ENCODE peak calls at places on chromosomes 3 and 15, in ten cellular contexts. R is colonic mucosa; E is astrocyte of the spinal cord; K is activated CD8-positive, alpha-beta T cell treated with anti-CD3 and anti-CD28 coated beads for 36 hours; Q is OCI-LY7; F is AG10803; A is AG04449; Z is nephron progenitor cell; H is endothelial cell; G is GM23338. V is an unnamed sample.

GRCh38 chr3:126155819-126156218 is 24.6 kb downstream of the ALDH1L1 start:
- DNase-seq in R (no peak), E (no peak), K (no peak), Q (no peak), F (no peak), A (no peak), Z (no peak), H (no peak), G (no peak), V (no peak)

GRCh38 chr3:64686446-64686908 is 1.3 kb downstream of the ADAMTS9 start:
- DNase-seq in R (peak; percentile 59), E (no peak), K (no peak), Q (no peak), F (peak; percentile 58), A (no peak), Z (peak; percentile 55), H (peak; percentile 35), G (peak; percentile 66), V (peak; percentile 57)

GRCh38 chr3:123778991-123779622 is 105.0 kb downstream of the MYLK start:
- DNase-seq in R (no peak), E (no peak), K (no peak), Q (no peak), F (no peak), A (no peak), Z (no peak), H (no peak), G (no peak), V (no peak)

GRCh38 chr3:33467786-33468185 is 27.6 kb upstream of the UBP1 start:
- DNase-seq in R (no peak), E (no peak), K (no peak), Q (no peak), F (no peak), A (no peak), Z (no peak), H (no peak), G (peak; percentile 9), V (no peak)

GRCh38 chr3:107065094-107065861 is 312.0 kb upstream of the CCDC54 start:
- DNase-seq in R (no peak), E (peak; percentile 23), K (peak; percentile 21), Q (no peak), F (no peak), A (no peak), Z (no peak), H (peak; percentile 15), G (no peak), V (peak; percentile 49)

GRCh38 chr3:100810671-100811070 is 101.4 kb downstream of the TFG start:
- DNase-seq in R (no peak), E (peak; percentile 68), K (no peak), Q (no peak), F (peak; percentile 92), A (peak; percentile 84), Z (no peak), H (no peak), G (no peak), V (no peak)

GRCh38 chr15:78396976-78397375 is 41.0 kb upstream of the IREB2 start:
- DNase-seq in R (peak; percentile 83), E (no peak), K (peak; percentile 8), Q (peak; percentile 8), F (peak; percentile 81), A (no peak), Z (no peak), H (no peak), G (peak; percentile 75), V (no peak)

GRCh38 chr3:36911990-36912804 is 32.7 kb downstream of the TRANK1 start:
- DNase-seq in R (no peak), E (peak; percentile 75), K (peak; percentile 58), Q (peak; percentile 98), F (peak; percentile 81), A (no peak), Z (no peak), H (no peak), G (no peak), V (peak; percentile 81)

GRCh38 chr3:188000361-188000861 is 153.5 kb upstream of the LPP start:
- DNase-seq in R (peak; percentile 44), E (no peak), K (peak; percentile 42), Q (peak; percentile 82), F (no peak), A (no peak), Z (no peak), H (no peak), G (no peak), V (no peak)

GRCh38 chr3:99911433-99911832 is 93.8 kb downstream of the CMSS1 start:
- DNase-seq in R (no peak), E (no peak), K (no peak), Q (no peak), F (no peak), A (no peak), Z (no peak), H (no peak), G (no peak), V (no peak)

GRCh38 chr3:175224051-175224450 is 364.9 kb downstream of the NAALADL2 start:
- DNase-seq in R (no peak), E (no peak), K (no peak), Q (no peak), F (no peak), A (no peak), Z (no peak), H (no peak), G (no peak), V (no peak)

GRCh38 chr3:152403632-152404066 is 134.9 kb downstream of the MBNL1 start:
- DNase-seq in R (no peak), E (no peak), K (no peak), Q (no peak), F (no peak), A (no peak), Z (peak; percentile 2), H (no peak), G (no peak), V (peak; percentile 76)

GRCh38 chr3:127158614-127159221 is 34.2 kb upstream of the PRR23E start:
- DNase-seq in R (no peak), E (peak; percentile 6), K (no peak), Q (no peak), F (no peak), A (no peak), Z (peak; percentile 89), H (peak; percentile 81), G (peak; percentile 73), V (no peak)

GRCh38 chr3:158710601-158711000 is 21.7 kb downstream of the RARRES1 start:
- DNase-seq in R (no peak), E (no peak), K (no peak), Q (no peak), F (no peak), A (no peak), Z (no peak), H (no peak), G (no peak), V (no peak)

GRCh38 chr3:158711886-158712285 is 20.4 kb downstream of the RARRES1 start:
- DNase-seq in R (no peak), E (peak; percentile 82), K (no peak), Q (no peak), F (peak; percentile 91), A (no peak), Z (no peak), H (no peak), G (no peak), V (peak; percentile 51)

GRCh38 chr3:158713094-158713499 is 19.2 kb downstream of the RARRES1 start:
- DNase-seq in R (peak; percentile 72), E (peak; percentile 79), K (no peak), Q (no peak), F (no peak), A (no peak), Z (no peak), H (peak; percentile 37), G (no peak), V (no peak)

GRCh38 chr3:158712443-158712842 is 19.8 kb downstream of the RARRES1 start:
- DNase-seq in R (no peak), E (no peak), K (no peak), Q (no peak), F (no peak), A (no peak), Z (no peak), H (no peak), G (no peak), V (no peak)

DNA sequence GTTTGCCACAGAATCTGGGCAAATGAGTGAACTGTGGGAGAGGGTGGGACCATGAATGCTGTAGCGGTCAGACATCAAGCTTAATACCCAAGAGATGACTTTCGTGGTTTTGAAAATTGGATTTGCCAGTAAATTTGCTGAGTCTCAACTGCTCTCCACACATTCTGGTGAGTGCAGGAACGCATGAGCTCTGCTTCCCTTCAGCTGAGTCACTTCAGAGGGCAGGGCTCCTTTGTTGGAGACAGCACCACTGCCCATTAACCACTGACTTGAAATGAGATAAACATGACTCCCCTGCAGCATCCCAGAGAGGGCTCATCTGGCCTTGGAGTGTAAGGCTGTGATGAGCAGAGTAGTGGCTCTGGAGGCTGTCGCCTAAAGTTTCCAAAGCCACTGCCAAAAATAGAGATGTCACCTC is 22.6 kb downstream of the RARRES1 start:
- DNase-seq in R (no peak), E (peak; percentile 99), K (no peak), Q (no peak), F (peak; percentile 99), A (peak; percentile 99), Z (no peak), H (no peak), G (no peak), V (peak; percentile 47)
- TF ChIP-seq CTCF in R (no peak), E (no peak), K (no peak), Q (no peak), F (no peak), A (no peak), Z (no peak), H (no peak), G (no peak), V (no peak)

GRCh38 chr3:153927107-153927506 is 194.1 kb upstream of the ARHGEF26 start:
- DNase-seq in R (no peak), E (peak; percentile 56), K (no peak), Q (peak; percentile 17), F (peak; percentile 89), A (peak; percentile 10), Z (no peak), H (no peak), G (peak; percentile 41), V (peak; percentile 72)
- TF ChIP-seq CTCF in R (no peak), E (peak; percentile 21), K (no peak), Q (peak; percentile 65), F (peak; percentile 57), A (no peak), Z (no peak), H (no peak), G (peak; percentile 48), V (peak; percentile 11)

DNA sequence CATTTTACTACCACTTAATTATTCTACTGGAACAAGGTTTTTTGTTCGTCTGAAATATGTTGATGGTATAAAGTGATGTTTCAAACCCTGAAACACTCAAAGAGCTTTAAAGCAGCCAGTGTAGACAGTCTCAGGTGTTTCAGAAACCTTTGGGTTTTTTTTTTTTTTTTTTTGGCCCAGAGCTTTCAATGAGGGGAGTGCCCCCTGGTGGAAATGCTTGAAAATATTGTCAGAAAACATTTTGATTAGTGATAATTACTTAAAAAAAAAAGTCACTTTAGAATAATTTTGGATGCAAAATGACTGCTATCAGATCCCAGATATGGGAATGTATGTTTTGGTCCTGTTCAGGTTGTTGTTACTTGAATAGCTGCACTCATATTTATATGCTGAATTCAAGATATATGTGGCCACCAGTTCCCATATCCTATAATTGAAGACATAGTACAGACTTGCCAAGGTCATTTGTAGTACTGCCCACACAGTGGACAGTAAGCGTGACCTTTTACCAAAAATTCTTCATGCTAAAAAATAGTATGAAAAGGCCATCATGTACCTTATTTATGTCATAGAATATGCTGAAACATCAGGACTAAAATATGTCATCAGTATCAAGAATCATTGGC is 35.9 kb downstream of the SATB1 start:
- DNase-seq in R (no peak), E (peak; percentile 41), K (no peak), Q (peak; percentile 62), F (peak; percentile 20), A (no peak), Z (peak; percentile 14), H (peak; percentile 26), G (peak; percentile 67), V (peak; percentile 44)
- TF ChIP-seq CTCF in R (peak; percentile 48), E (peak; percentile 62), K (peak; percentile 75), Q (peak; percentile 96), F (peak; percentile 68), A (peak; percentile 27), Z (peak; percentile 73), H (peak; percentile 87), G (peak; percentile 44), V (peak; percentile 42)

GRCh38 chr15:101100593-101101442 is 151.0 kb downstream of the CHSY1 start:
- DNase-seq in R (no peak), E (no peak), K (no peak), Q (no peak), F (no peak), A (no peak), Z (no peak), H (no peak), G (no peak), V (no peak)
- TF ChIP-seq CTCF in R (no peak), E (no peak), K (no peak), Q (no peak), F (no peak), A (no peak), Z (no peak), H (no peak), G (peak; percentile 15), V (no peak)

V was measured in MCF 10A.